ENCODE peak calls at places on chromosomes 5 and 9, in six cellular contexts. J is stomach, B is mucosa of descending colon, W is fibroblast of lung, D is lung, I is cardiac muscle cell. N is an unnamed sample. For H3K36me3, the result is how much of the 10 kb centered on the place peaks cover.

GRCh38 chr9:11417782-11418181 is 805.0 kb upstream of the PTPRD start:
- DNase-seq in J (no peak), B (no peak), W (no peak), D (no peak), I (no peak), N (no peak)

GRCh38 chr9:113523421-113524141 is 60.1 kb downstream of the RGS3 start:
- DNase-seq in J (no peak), B (peak), W (peak), D (peak), I (peak), N (peak)

GRCh38 chr5:157308826-157309465 is 43.0 kb downstream of the CYFIP2 start:
- DNase-seq in J (no peak), B (no peak), W (peak), D (no peak), I (peak), N (no peak)

GRCh38 chr9:84669293-84670105 is at the start of gene NTRK2:
- DNase-seq in J (no peak), B (no peak), W (peak), D (no peak), I (peak), N (peak)

GRCh38 chr5:57750282-57750681 is 267.7 kb upstream of the ACTBL2 start:
- DNase-seq in J (no peak), B (no peak), W (no peak), D (no peak), I (no peak), N (no peak)

GRCh38 chr9:34380034-34380510 is 3.4 kb upstream of the MYORG start:
- DNase-seq in J (no peak), B (peak), W (no peak), D (no peak), I (peak), N (peak)

GRCh38 chr9:114055061-114055460 is 23.0 kb downstream of the AMBP start:
- DNase-seq in J (no peak), B (no peak), W (no peak), D (no peak), I (no peak), N (no peak)

GRCh38 chr5:429453-430188 is 13.4 kb upstream of the EXOC3 start:
- DNase-seq in J (peak), B (peak), W (peak), D (no peak), I (peak), N (no peak)

GRCh38 chr5:92637247-92637646 is 943.8 kb downstream of the NR2F1-AS1 start:
- DNase-seq in J (no peak), B (no peak), W (no peak), D (no peak), I (no peak), N (no peak)

GRCh38 chr9:78044189-78044588 is 12.6 kb upstream of the GNAQ start:
- DNase-seq in J (peak), B (no peak), W (no peak), D (no peak), I (no peak), N (no peak)

GRCh38 chr5:111389390-111390082 is 122.8 kb downstream of the STARD4 start:
- DNase-seq in J (no peak), B (no peak), W (peak), D (no peak), I (no peak), N (no peak)

GRCh38 chr5:159765034-159765433 is 151.2 kb upstream of the ADRA1B start:
- DNase-seq in J (no peak), B (no peak), W (peak), D (no peak), I (peak), N (no peak)

GRCh38 chr9:37739222-37739621 is 14.4 kb upstream of the TRMT10B start:
- DNase-seq in J (no peak), B (no peak), W (no peak), D (no peak), I (no peak), N (no peak)

GRCh38 chr9:13354733-13355132 is 75.2 kb upstream of the MPDZ start:
- DNase-seq in J (no peak), B (no peak), W (peak), D (no peak), I (peak), N (no peak)

GRCh38 chr5:14036947-14037346 is 92.5 kb upstream of the DNAH5 start:
- DNase-seq in J (no peak), B (no peak), W (peak), D (no peak), I (no peak), N (no peak)

GRCh38 chr9:21764736-21765245 is 37.6 kb upstream of the MTAP start:
- DNase-seq in J (no peak), B (no peak), W (peak), D (no peak), I (peak), N (no peak)

GRCh38 chr9:138074516-138074915 is 196.9 kb downstream of the CACNA1B start:
- DNase-seq in J (peak), B (no peak), W (no peak), D (no peak), I (no peak), N (no peak)

GRCh38 chr5:76351577-76351976 is 51.5 kb upstream of the IQGAP2 start:
- DNase-seq in J (no peak), B (no peak), W (no peak), D (no peak), I (no peak), N (no peak)

GRCh38 chr9:19521205-19521604 is 112.4 kb downstream of the ACER2 start:
- DNase-seq in J (no peak), B (no peak), W (no peak), D (no peak), I (no peak), N (no peak)

GRCh38 chr5:83721878-83722779 is 1.5 kb upstream of the HAPLN1 start:
- DNase-seq in J (peak), B (peak), W (peak), D (no peak), I (peak), N (peak)

GRCh38 chr5:60229786-60230185 is 336.3 kb upstream of the PDE4D start:
- DNase-seq in J (no peak), B (no peak), W (no peak), D (no peak), I (no peak), N (no peak)

GRCh38 chr5:140216468-140217074 is 41.6 kb downstream of the CYSTM1 start:
- DNase-seq in J (peak), B (no peak), W (no peak), D (no peak), I (no peak), N (peak)

GRCh38 chr9:69542942-69543704 is 129.0 kb downstream of the APBA1 start:
- DNase-seq in J (no peak), B (no peak), W (no peak), D (no peak), I (no peak), N (no peak)

GRCh38 chr9:130833324-130833990 is 1.6 kb upstream of the ABL1 start:
- DNase-seq in J (no peak), B (no peak), W (peak), D (no peak), I (peak), N (no peak)

GRCh38 chr5:75351058-75351926 is 14.3 kb downstream of the HMGCR start:
- DNase-seq in J (no peak), B (no peak), W (no peak), D (no peak), I (no peak), N (no peak)

GRCh38 chr5:109844148-109844547 is 154.4 kb downstream of the MAN2A1 start:
- DNase-seq in J (no peak), B (no peak), W (no peak), D (no peak), I (peak), N (no peak)

GRCh38 chr9:131951905-131952304 is 127.8 kb downstream of the MED27 start:
- DNase-seq in J (no peak), B (no peak), W (peak), D (no peak), I (peak), N (no peak)

GRCh38 chr9:70595211-70595610 is 180.8 kb upstream of the KLF9 start:
- DNase-seq in J (no peak), B (no peak), W (no peak), D (no peak), I (no peak), N (no peak)

GRCh38 chr5:998975-999501 is 9.6 kb upstream of the NKD2 start:
- DNase-seq in J (peak), B (peak), W (no peak), D (peak), I (no peak), N (peak)

GRCh38 chr9:23120630-23121029 is 674.0 kb downstream of the DMRTA1 start:
- DNase-seq in J (no peak), B (no peak), W (no peak), D (no peak), I (no peak), N (no peak)

GRCh38 chr9:112075009-112075378 is 100.1 kb downstream of the SUSD1 start:
- DNase-seq in J (no peak), B (no peak), W (no peak), D (no peak), I (no peak), N (no peak)

GRCh38 chr5:68433921-68434879 is 218.6 kb downstream of the PIK3R1 start:
- DNase-seq in J (peak), B (peak), W (peak), D (peak), I (peak), N (peak)

DNA sequence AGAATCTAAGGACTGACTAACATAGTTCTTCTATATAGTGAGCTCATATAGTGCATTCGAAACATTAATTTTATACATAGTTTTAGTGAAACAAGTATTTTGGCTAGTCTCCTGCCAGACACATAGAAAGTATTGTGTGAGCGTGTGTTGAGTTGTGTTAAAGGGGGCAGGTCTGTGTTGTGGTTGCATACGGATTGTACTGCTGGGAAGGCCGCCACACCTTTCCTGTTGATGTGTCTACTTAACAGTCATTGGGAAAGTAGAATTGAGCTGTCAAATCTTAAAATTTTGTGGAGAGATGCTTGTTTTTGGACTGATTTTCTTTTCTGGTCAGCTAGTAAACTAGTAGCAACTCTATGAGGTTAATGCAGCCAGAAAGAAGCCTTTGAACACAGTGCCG is 51.3 kb downstream of the RCL1 start:
- DNase-seq in J (no peak), B (no peak), W (no peak), D (no peak), I (no peak), N (no peak)
- H3K36me3 ChIP-seq in J (half or more), B (under half), W (under half), D (under half), I (under half), N (under half)

DNA sequence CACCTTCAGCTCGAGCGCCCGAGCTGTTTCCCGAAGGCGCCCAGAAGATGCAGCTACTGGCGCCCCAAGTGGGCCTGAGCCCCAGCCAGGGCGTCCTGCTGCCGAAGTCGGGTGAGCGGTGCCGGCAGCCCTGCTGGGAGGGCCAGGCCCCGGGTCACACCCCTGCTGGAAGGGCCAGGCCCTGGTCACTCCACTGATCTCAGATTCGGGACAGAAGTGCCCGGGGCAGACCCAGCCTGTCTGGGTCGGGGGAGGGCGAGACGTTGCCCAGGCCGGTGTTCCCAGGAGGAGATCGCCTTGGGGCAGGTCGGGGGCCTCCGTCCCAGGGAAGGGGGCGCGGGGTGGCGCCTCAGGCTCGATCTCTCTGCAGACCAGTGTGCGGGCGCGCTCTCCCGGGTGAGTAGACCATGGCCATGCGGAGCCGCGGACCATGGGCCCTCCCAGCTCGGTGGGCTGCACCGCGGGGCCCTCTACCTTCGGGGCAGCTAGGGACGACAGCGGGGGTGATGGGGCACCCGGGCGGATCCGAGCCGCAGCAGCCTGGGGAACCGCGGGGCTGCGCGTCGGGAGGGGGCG is 2.3 kb downstream of the LCNL1 start:
- DNase-seq in J (no peak), B (no peak), W (no peak), D (no peak), I (no peak), N (no peak)
- H3K4me3 ChIP-seq in J (no peak), B (no peak), W (no peak), D (no peak), I (no peak), N (no peak)

GRCh38 chr9:135818718-135819475 is 88.4 kb downstream of the CAMSAP1 start:
- DNase-seq in J (peak), B (no peak), W (no peak), D (no peak), I (no peak), N (no peak)

GRCh38 chr9:135817951-135818717 is 89.2 kb downstream of the CAMSAP1 start:
- DNase-seq in J (no peak), B (no peak), W (no peak), D (no peak), I (no peak), N (peak)

GRCh38 chr9:135814421-135814820 is 92.9 kb downstream of the CAMSAP1 start:
- DNase-seq in J (no peak), B (no peak), W (no peak), D (no peak), I (no peak), N (no peak)

GRCh38 chr9:135815433-135816178 is 91.7 kb downstream of the CAMSAP1 start:
- DNase-seq in J (no peak), B (no peak), W (no peak), D (no peak), I (no peak), N (no peak)

DNA sequence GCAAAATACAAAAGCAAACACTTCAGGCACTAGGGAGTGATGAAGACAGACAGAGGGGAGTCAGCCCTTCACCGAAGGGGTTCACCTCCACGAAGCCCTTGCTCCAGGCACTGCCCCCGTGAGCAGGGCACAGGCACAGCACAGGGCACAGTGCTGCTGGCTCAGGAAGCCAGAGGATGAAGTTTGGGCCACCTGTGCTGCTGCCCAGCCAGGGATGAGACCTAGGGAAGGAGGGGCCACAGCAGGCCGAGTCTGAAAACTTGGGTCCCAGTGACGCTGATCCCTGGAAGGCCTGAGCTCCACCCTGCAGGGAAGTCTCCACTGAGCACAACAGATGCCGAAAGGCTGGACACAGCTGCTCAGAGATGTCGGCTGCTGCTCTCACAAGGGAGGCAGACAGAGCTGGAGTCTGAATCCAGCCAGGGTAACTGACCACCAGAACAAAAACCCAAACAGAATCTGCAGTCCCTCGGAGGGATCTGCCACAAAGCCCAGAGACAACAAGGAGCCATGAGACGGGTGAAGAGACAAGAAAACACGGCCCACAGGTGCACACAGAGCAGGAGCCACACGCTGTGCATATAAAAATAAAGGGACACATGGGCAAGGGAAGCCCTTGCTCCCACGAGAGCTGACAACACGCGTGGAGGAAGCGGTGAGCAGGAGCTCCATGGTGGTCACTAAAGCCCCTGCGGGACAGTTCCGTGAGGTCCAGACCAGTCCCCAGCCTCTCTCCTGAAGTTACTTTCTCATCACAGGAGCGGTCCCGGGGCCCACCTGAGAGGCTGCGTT is 91.0 kb downstream of the CAMSAP1 start:
- DNase-seq in J (no peak), B (no peak), W (no peak), D (no peak), I (no peak), N (no peak)
- H3K36me3 ChIP-seq in J (half or more), B (under half), W (under half), D (half or more), I (half or more), N (under half)

DNA sequence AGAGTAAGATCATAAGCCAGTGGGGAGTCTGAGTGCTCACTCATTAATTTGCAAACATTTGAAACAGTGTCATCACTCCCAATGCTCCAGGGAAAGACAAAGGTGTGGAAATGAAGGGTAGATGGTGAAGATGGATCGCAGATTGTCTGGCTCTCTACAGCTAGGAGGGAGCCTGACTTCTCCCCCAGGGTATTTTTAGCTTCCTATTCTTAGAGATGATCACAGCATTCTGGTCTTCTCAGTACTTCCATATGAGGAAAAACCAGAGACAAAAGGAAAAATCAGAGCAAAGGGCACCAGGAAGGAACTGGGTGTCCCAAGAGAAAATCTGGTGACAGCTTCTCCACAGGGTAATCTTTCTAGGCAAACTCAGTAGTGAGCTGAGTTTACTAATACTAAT is 401.9 kb upstream of the GRIA1 start:
- DNase-seq in J (no peak), B (no peak), W (no peak), D (no peak), I (no peak), N (no peak)
- H3K4me3 ChIP-seq in J (no peak), B (no peak), W (no peak), D (no peak), I (no peak), N (no peak)

GRCh38 chr5:87529486-87530076 is 116.9 kb upstream of the CCNH start:
- DNase-seq in J (no peak), B (no peak), W (no peak), D (no peak), I (no peak), N (no peak)

GRCh38 chr5:87524217-87524616 is 111.5 kb upstream of the CCNH start:
- DNase-seq in J (no peak), B (no peak), W (no peak), D (no peak), I (no peak), N (no peak)

DNA sequence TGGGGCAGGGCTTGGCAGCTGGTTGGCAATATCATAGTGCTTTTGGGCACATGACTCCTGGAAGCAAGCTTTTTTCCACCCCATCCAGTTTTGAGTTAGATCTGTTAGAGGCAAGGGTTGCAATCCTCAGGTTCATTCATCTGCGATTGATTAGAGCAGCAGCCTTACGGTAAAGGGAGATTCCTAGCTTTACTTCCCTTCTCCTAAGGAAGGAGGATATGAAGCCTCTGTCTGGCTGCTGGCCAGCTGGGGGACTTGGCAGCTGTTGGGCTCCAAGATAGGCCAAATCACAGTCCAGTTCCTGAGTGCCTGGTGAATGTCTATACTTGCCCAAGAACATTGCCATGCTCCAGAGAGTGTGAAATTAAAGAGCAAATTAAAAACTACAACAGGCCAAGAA is 113.4 kb upstream of the CCNH start:
- DNase-seq in J (no peak), B (no peak), W (peak), D (no peak), I (no peak), N (no peak)
- H3K36me3 ChIP-seq in J (under half), B (under half), W (under half), D (under half), I (under half), N (under half)

GRCh38 chr5:149141957-149142851 is 911 bp downstream of the ABLIM3 start:
- DNase-seq in J (no peak), B (no peak), W (peak), D (no peak), I (peak), N (no peak)

GRCh38 chr5:149143470-149143869 is 2.2 kb downstream of the ABLIM3 start:
- DNase-seq in J (no peak), B (no peak), W (peak), D (no peak), I (peak), N (no peak)

GRCh38 chr5:149145138-149145537 is 3.8 kb downstream of the ABLIM3 start:
- DNase-seq in J (no peak), B (no peak), W (no peak), D (no peak), I (no peak), N (no peak)

GRCh38 chr5:149147673-149148072 is 6.4 kb downstream of the ABLIM3 start:
- DNase-seq in J (no peak), B (no peak), W (no peak), D (no peak), I (no peak), N (no peak)

DNA sequence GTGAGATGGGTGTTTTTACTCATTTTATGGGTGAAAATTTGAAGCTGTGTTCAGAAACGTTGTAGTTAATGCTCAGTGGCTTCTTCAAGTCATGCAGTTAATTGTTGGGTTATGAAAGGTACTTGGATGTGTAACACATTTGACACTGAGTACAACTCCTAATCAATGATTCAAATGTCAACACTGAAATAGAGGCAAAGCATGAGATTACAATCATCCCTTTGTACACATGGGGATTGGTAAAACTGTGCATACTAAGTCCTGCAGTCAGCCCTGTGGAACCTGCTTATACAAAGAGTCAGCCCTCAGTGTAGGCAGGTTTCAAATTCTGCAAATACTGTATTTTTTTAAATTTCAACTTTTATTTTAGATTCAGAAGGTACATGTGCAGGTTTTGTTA is 3.3 kb downstream of the ABLIM3 start:
- DNase-seq in J (no peak), B (no peak), W (no peak), D (no peak), I (no peak), N (no peak)
- H3K4me3 ChIP-seq in J (no peak), B (no peak), W (peak), D (no peak), I (no peak), N (no peak)

N was measured in pancreas.